ENCODE peak calls at places on chromosome 13, in nine cellular contexts. B, X, E, Z, W, H, G, P and D are unnamed samples. For H3K36me3, the result is how much of the 10 kb centered on the place peaks cover.

GRCh38 chr13:73072501-73072900 is 13.7 kb downstream of the KLF5 start:
- DNase-seq in B (no peak), X (no peak), E (no peak), Z (peak), W (no peak), H (no peak), G (no peak), P (no peak), D (no peak)

GRCh38 chr13:24670927-24671326 is 9.3 kb upstream of the ATP12A start:
- DNase-seq in B (no peak), X (no peak), E (no peak), Z (peak), W (peak), H (peak), G (no peak), P (no peak), D (no peak)

GRCh38 chr13:98174321-98174720 is 2.7 kb downstream of the RNF113B start:
- DNase-seq in B (no peak), X (no peak), E (no peak), Z (no peak), W (no peak), H (no peak), G (no peak), P (no peak), D (no peak)

GRCh38 chr13:32023698-32024097 is 7.9 kb upstream of the FRY start:
- DNase-seq in B (no peak), X (no peak), E (no peak), Z (no peak), W (no peak), H (no peak), G (no peak), P (no peak), D (no peak)

GRCh38 chr13:19182536-19182935 is 912 bp upstream of the TUBA3C start:
- DNase-seq in B (no peak), X (no peak), E (no peak), Z (peak), W (no peak), H (no peak), G (no peak), P (no peak), D (no peak)

GRCh38 chr13:50420720-50421456 is 405.6 kb downstream of the KCNRG start:
- DNase-seq in B (no peak), X (no peak), E (no peak), Z (no peak), W (no peak), H (no peak), G (no peak), P (no peak), D (no peak)

GRCh38 chr13:79626924-79627323 is 146.0 kb downstream of the NDFIP2 start:
- DNase-seq in B (no peak), X (no peak), E (no peak), Z (no peak), W (no peak), H (no peak), G (no peak), P (no peak), D (no peak)

GRCh38 chr13:24386816-24387708 is 77.7 kb downstream of the C1QTNF9 start:
- DNase-seq in B (no peak), X (no peak), E (no peak), Z (no peak), W (no peak), H (no peak), G (no peak), P (no peak), D (no peak)

GRCh38 chr13:114024603-114025431 is 50.9 kb upstream of the C13orf46 start:
- DNase-seq in B (no peak), X (no peak), E (no peak), Z (no peak), W (no peak), H (peak), G (no peak), P (no peak), D (no peak)

GRCh38 chr13:27959976-27960361 is 9.1 kb downstream of the CDX2 start:
- DNase-seq in B (no peak), X (no peak), E (no peak), Z (no peak), W (no peak), H (no peak), G (no peak), P (no peak), D (no peak)
- H3K4me3 ChIP-seq in B (no peak), X (no peak), E (no peak), Z (peak), W (no peak), H (no peak), G (peak), P (no peak), D (peak)

DNA sequence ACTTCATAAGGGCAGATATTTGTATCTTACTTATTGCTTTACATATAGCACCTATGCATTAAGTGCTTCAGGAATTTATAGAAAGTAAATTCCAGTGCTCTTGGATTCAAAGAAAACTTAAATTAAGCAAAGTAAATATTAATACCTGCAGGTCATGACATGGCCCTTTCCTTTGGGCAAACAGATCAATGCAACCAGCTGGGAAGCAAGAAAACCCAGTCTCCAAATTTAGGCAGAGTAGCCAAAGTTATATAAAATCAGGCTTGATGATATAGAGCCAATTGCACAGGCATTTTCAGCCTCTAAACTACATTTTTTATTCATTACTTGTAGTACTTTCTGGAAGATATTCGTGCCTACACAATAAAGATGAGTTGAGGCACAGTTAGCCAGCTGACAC is 16.9 kb downstream of the TGDS start:
- DNase-seq in B (no peak), X (no peak), E (no peak), Z (no peak), W (no peak), H (no peak), G (no peak), P (no peak), D (no peak)
- H3K36me3 ChIP-seq in B (under half), X (half or more), E (under half), Z (under half), W (half or more), H (half or more), G (half or more), P (under half), D (under half)

GRCh38 chr13:99200433-99201167 is at the start of gene UBAC2:
- DNase-seq in B (peak), X (peak), E (peak), Z (peak), W (peak), H (peak), G (peak), P (peak), D (peak)
- TF ChIP-seq CTCF in B (no peak), X (no peak), E (peak), Z (no peak), W (peak), H (no peak), G (no peak), P (no peak), D (no peak)

DNA sequence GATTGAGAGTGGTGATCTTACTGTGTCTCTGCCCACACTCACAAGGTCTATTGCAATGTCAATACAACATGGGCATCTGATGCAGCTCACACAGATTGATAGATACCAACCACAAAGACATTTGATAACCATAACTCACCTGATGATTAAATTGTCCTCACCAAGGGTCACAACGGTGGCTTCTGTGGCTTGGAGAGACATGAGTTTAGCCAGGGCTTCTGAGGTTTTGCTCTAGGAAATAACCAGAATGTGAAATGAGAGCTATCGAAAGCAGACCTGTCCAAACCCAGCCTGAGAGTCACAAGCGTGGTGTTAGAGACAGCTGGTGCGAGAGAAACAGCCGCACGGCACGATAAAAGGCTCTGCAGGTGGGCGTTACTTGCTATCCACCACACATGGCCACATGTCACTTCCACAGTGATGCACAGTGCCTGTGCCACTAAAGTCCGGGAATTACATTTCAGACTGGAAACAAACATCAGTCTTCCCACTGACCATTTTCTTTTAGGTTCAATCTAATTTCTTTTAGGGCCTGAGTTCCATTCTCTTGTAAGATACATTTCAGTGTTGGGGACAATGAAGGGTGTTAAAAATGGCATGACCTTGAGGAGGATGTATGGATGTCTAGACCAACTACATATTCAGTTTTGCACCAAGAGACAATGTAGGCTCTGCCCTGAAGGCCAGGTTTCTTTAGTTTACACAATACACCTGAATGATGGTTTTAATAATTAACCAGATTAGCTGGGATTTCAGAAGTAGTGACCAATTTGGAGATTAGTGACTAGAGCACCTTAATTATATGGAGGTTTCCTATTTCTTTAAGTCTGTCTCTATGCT is 53.7 kb downstream of the ATP7B start:
- DNase-seq in B (no peak), X (no peak), E (no peak), Z (no peak), W (no peak), H (no peak), G (no peak), P (no peak), D (no peak)
- H3K4me3 ChIP-seq in B (no peak), X (no peak), E (no peak), Z (no peak), W (no peak), H (no peak), G (no peak), P (no peak), D (no peak)

GRCh38 chr13:110438211-110438610 is 123.3 kb downstream of the RAB20 start:
- DNase-seq in B (no peak), X (no peak), E (no peak), Z (no peak), W (no peak), H (no peak), G (no peak), P (no peak), D (no peak)
- H3K36me3 ChIP-seq in B (under half), X (under half), E (under half), Z (under half), W (half or more), H (under half), G (half or more), P (under half), D (half or more)

GRCh38 chr13:87274209-87274819 is 396.9 kb upstream of the SLITRK5 start:
- DNase-seq in B (no peak), X (peak), E (no peak), Z (peak), W (peak), H (peak), G (peak), P (no peak), D (no peak)
- TF ChIP-seq CTCF in B (no peak), X (peak), E (no peak), Z (peak), W (peak), H (peak), G (peak), P (no peak), D (no peak)